ENCODE peak calls at places on chromosome 16, in seven cellular contexts. U is CD4-positive, CD25-positive, alpha-beta regulatory T cell; X is cardiac muscle cell; B is effector memory CD4-positive, alpha-beta T cell; Q is fibroblast of lung; T is ascending aorta; K is neural progenitor cell. O is an unnamed sample.

GRCh38 chr16:25143898-25144297 is 32.4 kb downstream of the LCMT1 start:
- DNase-seq in U (no peak), X (no peak), B (no peak), Q (no peak), T (no peak), K (peak; percentile 26), O (no peak)

GRCh38 chr16:23408242-23409201 is 44.5 kb downstream of the COG7 start:
- DNase-seq in U (no peak), X (peak; percentile 54), B (no peak), Q (peak; percentile 74), T (no peak), K (peak; percentile 49), O (peak; percentile 38)

GRCh38 chr16:79599837-79600635 is 501 bp downstream of the MAF start:
- DNase-seq in U (peak; percentile 48), X (peak; percentile 57), B (peak; percentile 51), Q (peak; percentile 67), T (no peak), K (peak; percentile 91), O (peak; percentile 42)

GRCh38 chr16:74601131-74601871 is 5.6 kb downstream of the GLG1 start:
- DNase-seq in U (peak; percentile 66), X (no peak), B (peak; percentile 54), Q (no peak), T (no peak), K (no peak), O (no peak)

GRCh38 chr16:89195521-89196171 is 4.7 kb downstream of the SLC22A31 start:
- DNase-seq in U (no peak), X (no peak), B (no peak), Q (no peak), T (no peak), K (no peak), O (no peak)

GRCh38 chr16:22694887-22695382 is 119.0 kb upstream of the HS3ST2 start:
- DNase-seq in U (no peak), X (peak; percentile 48), B (no peak), Q (peak; percentile 92), T (no peak), K (no peak), O (no peak)

GRCh38 chr16:8571061-8571596 is 19.2 kb downstream of the TMEM114 start:
- DNase-seq in U (no peak), X (peak; percentile 69), B (no peak), Q (peak; percentile 75), T (no peak), K (peak; percentile 68), O (no peak)

GRCh38 chr16:50802000-50802399 is 60.1 kb downstream of the CYLD start:
- DNase-seq in U (no peak), X (peak; percentile 55), B (no peak), Q (peak; percentile 69), T (no peak), K (no peak), O (no peak)

GRCh38 chr16:57482845-57483545 is 3.3 kb downstream of the DOK4 start:
- DNase-seq in U (no peak), X (no peak), B (no peak), Q (no peak), T (no peak), K (no peak), O (no peak)

GRCh38 chr16:75761111-75761510 is 34.8 kb upstream of the CPHXL start:
- DNase-seq in U (no peak), X (peak; percentile 53), B (no peak), Q (peak; percentile 34), T (no peak), K (no peak), O (no peak)

GRCh38 chr16:50664270-50664669 is 16.8 kb downstream of the SNX20 start:
- DNase-seq in U (no peak), X (no peak), B (no peak), Q (no peak), T (no peak), K (no peak), O (no peak)

GRCh38 chr16:154223-155030 is 2.0 kb downstream of the HBZ start:
- DNase-seq in U (no peak), X (peak; percentile 35), B (peak; percentile 3), Q (peak; percentile 52), T (no peak), K (peak; percentile 71), O (no peak)

GRCh38 chr16:28876973-28877641 is 1.2 kb upstream of the ATP2A1 start:
- DNase-seq in U (no peak), X (no peak), B (no peak), Q (no peak), T (no peak), K (peak; percentile 33), O (no peak)

GRCh38 chr16:77434365-77435239 is at the start of gene ADAMTS18:
- DNase-seq in U (no peak), X (no peak), B (no peak), Q (no peak), T (no peak), K (peak; percentile 73), O (no peak)

GRCh38 chr16:59690216-59690615 is 956.1 kb upstream of the GOT2 start:
- DNase-seq in U (no peak), X (no peak), B (no peak), Q (no peak), T (no peak), K (no peak), O (no peak)

GRCh38 chr16:51524555-51525373 is 373.7 kb upstream of the SALL1 start:
- DNase-seq in U (no peak), X (peak; percentile 55), B (no peak), Q (peak; percentile 80), T (no peak), K (no peak), O (no peak)

GRCh38 chr16:57775661-57776469 is 26.4 kb downstream of the KIFC3 start:
- DNase-seq in U (no peak), X (peak; percentile 21), B (no peak), Q (no peak), T (no peak), K (peak; percentile 95), O (no peak)

GRCh38 chr16:53480394-53480793 is 22.6 kb downstream of the AKTIP start:
- DNase-seq in U (no peak), X (no peak), B (no peak), Q (no peak), T (no peak), K (no peak), O (no peak)

GRCh38 chr16:59698341-59698979 is 964.3 kb upstream of the GOT2 start:
- DNase-seq in U (no peak), X (peak; percentile 10), B (no peak), Q (peak; percentile 76), T (no peak), K (no peak), O (no peak)

GRCh38 chr16:87346517-87347060 is 29.4 kb upstream of the C16orf95 start:
- DNase-seq in U (no peak), X (no peak), B (no peak), Q (no peak), T (no peak), K (no peak), O (no peak)
- H3K27ac ChIP-seq in U (no peak overlapping the region), X (no peak overlapping the region), B (no peak overlapping the region), Q (no peak overlapping the region), T (no peak overlapping the region), K (peak overlapping the region; percentile 74), O (no peak overlapping the region)

DNA sequence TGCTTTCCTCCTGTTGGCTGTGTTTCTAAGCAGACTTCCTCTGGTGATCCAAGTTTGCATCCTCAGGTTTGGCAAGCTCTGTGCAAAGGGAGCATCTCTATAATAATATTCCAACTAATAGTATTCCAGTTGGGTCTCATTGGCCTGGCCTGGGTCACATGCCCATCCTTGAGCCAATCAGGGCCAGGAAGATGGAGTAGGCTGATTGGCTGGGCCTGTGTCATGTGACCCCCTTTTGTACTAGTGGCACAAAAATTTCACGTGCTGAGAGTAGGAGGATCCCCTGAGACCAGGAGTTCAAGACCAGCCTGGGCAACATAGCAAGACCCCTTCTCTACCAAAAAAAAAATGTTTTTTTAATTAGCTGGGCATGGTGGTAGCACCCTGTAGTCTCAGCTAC is 35.2 kb upstream of the MLYCD start:
- DNase-seq in U (no peak), X (no peak), B (no peak), Q (no peak), T (no peak), K (no peak), O (no peak)
- H3K36me3 ChIP-seq in U (no peaks in the 10 kb centered on the region), X (no peaks in the 10 kb centered on the region), B (no peaks in the 10 kb centered on the region), Q (no peaks in the 10 kb centered on the region), T (no peaks in the 10 kb centered on the region), K (no peaks in the 10 kb centered on the region), O (no peaks in the 10 kb centered on the region)

DNA sequence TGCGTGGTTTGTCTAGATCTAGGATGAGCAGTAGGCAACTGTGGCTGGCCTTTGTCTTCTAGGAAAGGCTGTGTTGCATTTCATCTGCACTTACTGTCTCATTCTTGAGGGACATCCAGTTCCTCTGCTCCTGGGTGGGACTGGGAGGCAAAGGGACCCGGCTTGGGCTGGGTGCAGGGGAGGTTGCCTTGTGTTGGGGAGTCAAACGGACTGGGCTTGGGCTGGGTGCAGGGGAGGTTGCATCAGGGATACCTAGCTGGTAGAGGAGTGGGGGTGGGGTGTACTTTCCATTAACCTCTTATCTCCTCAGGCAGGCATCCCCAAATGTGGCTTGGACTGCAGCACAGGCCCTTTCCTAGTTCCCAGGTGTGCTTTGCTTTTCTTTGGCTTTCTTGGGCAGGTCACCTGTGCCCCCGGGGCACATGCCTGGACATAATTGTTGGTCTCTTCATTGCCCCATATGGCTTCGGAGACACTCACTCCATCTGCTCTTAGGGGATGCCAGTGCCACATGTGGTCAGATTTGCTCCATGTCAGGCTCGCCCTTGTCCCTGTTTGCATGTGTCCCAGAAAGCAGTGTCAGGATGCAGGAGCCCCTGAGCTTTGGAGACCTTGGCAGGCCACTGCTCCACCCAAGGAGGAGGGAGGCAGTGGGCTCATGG is 1682.9 kb downstream of the TP53TG3F start:
- DNase-seq in U (no peak), X (no peak), B (no peak), Q (no peak), T (no peak), K (no peak), O (no peak)
- H3K9me3 ChIP-seq in U (peaks cover 10% of the 10 kb centered on the region), X (no peaks in the 10 kb centered on the region), B (peaks cover 5% of the 10 kb centered on the region), Q (no peaks in the 10 kb centered on the region), T (peaks cover 9% of the 10 kb centered on the region), K (no peaks in the 10 kb centered on the region), O (no peaks in the 10 kb centered on the region)

GRCh38 chr16:1877804-1878203 is 5.8 kb upstream of the MEIOB start:
- DNase-seq in U (no peak), X (no peak), B (no peak), Q (no peak), T (no peak), K (no peak), O (no peak)

GRCh38 chr16:1876468-1876867 is 4.5 kb upstream of the MEIOB start:
- DNase-seq in U (no peak), X (no peak), B (no peak), Q (no peak), T (no peak), K (no peak), O (no peak)

GRCh38 chr16:1879477-1879876 is 7.5 kb upstream of the MEIOB start:
- DNase-seq in U (no peak), X (no peak), B (no peak), Q (no peak), T (no peak), K (no peak), O (no peak)

GRCh38 chr16:1877089-1877488 is 5.1 kb upstream of the MEIOB start:
- DNase-seq in U (no peak), X (no peak), B (no peak), Q (no peak), T (no peak), K (no peak), O (no peak)

DNA sequence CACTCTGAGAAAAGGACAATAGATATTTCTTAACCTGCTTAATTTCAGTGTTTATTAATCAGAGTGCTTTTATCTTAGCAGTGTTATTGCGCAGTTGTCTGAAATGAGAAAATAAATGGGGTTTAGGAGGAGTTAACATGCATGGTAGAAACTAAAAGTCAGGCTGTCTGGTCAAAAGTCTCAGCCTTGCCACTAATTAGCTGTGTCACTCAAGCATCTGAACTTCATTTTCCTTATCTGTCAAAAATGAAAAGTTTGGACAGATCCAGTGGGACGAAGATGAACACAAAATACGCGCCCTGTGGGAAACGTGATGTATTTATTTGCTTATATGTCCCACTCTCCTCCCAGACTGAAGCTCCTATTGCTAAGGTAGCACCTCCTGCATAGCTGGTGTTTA is 6.3 kb upstream of the MEIOB start:
- DNase-seq in U (no peak), X (no peak), B (no peak), Q (no peak), T (no peak), K (no peak), O (no peak)
- H3K27ac ChIP-seq in U (no peak overlapping the region), X (no peak overlapping the region), B (no peak overlapping the region), Q (no peak overlapping the region), T (no peak overlapping the region), K (no peak overlapping the region), O (no peak overlapping the region)